ENCODE peak calls at places on chromosome 9, in six cellular contexts. One of them, this sample, is unnamed.
A peak's percentile ranks its signal among the peaks of the same experiment; 100 is the strongest.

GRCh38 chr9:81585191-81585763 is 104.1 kb downstream of the TLE1 start:
- DNase-seq in posterior cingulate gyrus: peak; percentile 30
- DNase-seq in tibial artery: no peak
- DNase-seq in BE2C: no peak
- DNase-seq in stimulated activated CD8-positive, alpha-beta memory T cell treated with anti-CD3 and anti-CD28 coated beads, Interleukin-15, amount 100 ng/mL, for 4 hours: no peak
- DNase-seq in left cardiac atrium: no peak
- DNase-seq in this sample: no peak

GRCh38 chr9:137275203-137275936 is 2.2 kb upstream of the TOR4A start:
- DNase-seq in posterior cingulate gyrus: peak; percentile 69
- DNase-seq in left cardiac atrium: no peak
- DNase-seq in BE2C: no peak
- DNase-seq in tibial artery: no peak
- DNase-seq in stimulated activated CD8-positive, alpha-beta memory T cell treated with anti-CD3 and anti-CD28 coated beads, Interleukin-15, amount 100 ng/mL, for 4 hours: no peak
- DNase-seq in this sample: no peak

GRCh38 chr9:124814178-124814535 is 37.2 kb downstream of the OLFML2A start:
- DNase-seq in posterior cingulate gyrus: peak; percentile 37
- DNase-seq in left cardiac atrium: peak; percentile 4
- DNase-seq in BE2C: no peak
- DNase-seq in stimulated activated CD8-positive, alpha-beta memory T cell treated with anti-CD3 and anti-CD28 coated beads, Interleukin-15, amount 100 ng/mL, for 4 hours: no peak
- DNase-seq in tibial artery: no peak
- DNase-seq in this sample: no peak

GRCh38 chr9:94142353-94142752 is 58.1 kb downstream of the PTPDC1 start:
- DNase-seq in posterior cingulate gyrus: no peak
- DNase-seq in stimulated activated CD8-positive, alpha-beta memory T cell treated with anti-CD3 and anti-CD28 coated beads, Interleukin-15, amount 100 ng/mL, for 4 hours: no peak
- DNase-seq in BE2C: no peak
- DNase-seq in tibial artery: no peak
- DNase-seq in left cardiac atrium: no peak
- DNase-seq in this sample: no peak

GRCh38 chr9:136495401-136495800 is 12.6 kb upstream of the SEC16A start:
- DNase-seq in posterior cingulate gyrus: no peak
- DNase-seq in stimulated activated CD8-positive, alpha-beta memory T cell treated with anti-CD3 and anti-CD28 coated beads, Interleukin-15, amount 100 ng/mL, for 4 hours: no peak
- DNase-seq in tibial artery: no peak
- DNase-seq in left cardiac atrium: no peak
- DNase-seq in BE2C: no peak
- DNase-seq in this sample: no peak

GRCh38 chr9:110850401-110851135 is 182.0 kb downstream of the MUSK start:
- DNase-seq in tibial artery: no peak
- DNase-seq in stimulated activated CD8-positive, alpha-beta memory T cell treated with anti-CD3 and anti-CD28 coated beads, Interleukin-15, amount 100 ng/mL, for 4 hours: no peak
- DNase-seq in BE2C: no peak
- DNase-seq in left cardiac atrium: no peak
- DNase-seq in posterior cingulate gyrus: no peak
- DNase-seq in this sample: no peak

GRCh38 chr9:73441890-73442818 is 290.5 kb downstream of the ANXA1 start:
- DNase-seq in posterior cingulate gyrus: no peak
- DNase-seq in stimulated activated CD8-positive, alpha-beta memory T cell treated with anti-CD3 and anti-CD28 coated beads, Interleukin-15, amount 100 ng/mL, for 4 hours: no peak
- DNase-seq in BE2C: no peak
- DNase-seq in left cardiac atrium: no peak
- DNase-seq in tibial artery: no peak
- DNase-seq in this sample: no peak

GRCh38 chr9:83669067-83669466 is 38.7 kb downstream of the UBQLN1 start:
- DNase-seq in BE2C: no peak
- DNase-seq in posterior cingulate gyrus: no peak
- DNase-seq in left cardiac atrium: no peak
- DNase-seq in tibial artery: no peak
- DNase-seq in stimulated activated CD8-positive, alpha-beta memory T cell treated with anti-CD3 and anti-CD28 coated beads, Interleukin-15, amount 100 ng/mL, for 4 hours: no peak
- DNase-seq in this sample: no peak

GRCh38 chr9:78938821-78939220 is 632.9 kb upstream of the TLE4 start:
- DNase-seq in left cardiac atrium: no peak
- DNase-seq in tibial artery: no peak
- DNase-seq in BE2C: no peak
- DNase-seq in stimulated activated CD8-positive, alpha-beta memory T cell treated with anti-CD3 and anti-CD28 coated beads, Interleukin-15, amount 100 ng/mL, for 4 hours: no peak
- DNase-seq in posterior cingulate gyrus: peak; percentile 43
- DNase-seq in this sample: no peak

GRCh38 chr9:114244570-114244969 is 78.3 kb upstream of the ORM1 start:
- DNase-seq in stimulated activated CD8-positive, alpha-beta memory T cell treated with anti-CD3 and anti-CD28 coated beads, Interleukin-15, amount 100 ng/mL, for 4 hours: no peak
- DNase-seq in left cardiac atrium: no peak
- DNase-seq in tibial artery: no peak
- DNase-seq in posterior cingulate gyrus: no peak
- DNase-seq in BE2C: no peak
- DNase-seq in this sample: no peak

GRCh38 chr9:125632321-125633115 is 74.5 kb downstream of the MAPKAP1 start:
- DNase-seq in tibial artery: no peak
- DNase-seq in posterior cingulate gyrus: no peak
- DNase-seq in BE2C: no peak
- DNase-seq in left cardiac atrium: no peak
- DNase-seq in stimulated activated CD8-positive, alpha-beta memory T cell treated with anti-CD3 and anti-CD28 coated beads, Interleukin-15, amount 100 ng/mL, for 4 hours: no peak
- DNase-seq in this sample: no peak

GRCh38 chr9:123382659-123383511 is 26.9 kb downstream of the CRB2 start:
- DNase-seq in BE2C: no peak
- DNase-seq in posterior cingulate gyrus: peak; percentile 89
- DNase-seq in tibial artery: no peak
- DNase-seq in stimulated activated CD8-positive, alpha-beta memory T cell treated with anti-CD3 and anti-CD28 coated beads, Interleukin-15, amount 100 ng/mL, for 4 hours: no peak
- DNase-seq in left cardiac atrium: no peak
- DNase-seq in this sample: no peak

GRCh38 chr9:137416563-137417151 is 6.3 kb downstream of the EXD3 start:
- DNase-seq in posterior cingulate gyrus: peak; percentile 83
- DNase-seq in BE2C: peak; percentile 8
- DNase-seq in stimulated activated CD8-positive, alpha-beta memory T cell treated with anti-CD3 and anti-CD28 coated beads, Interleukin-15, amount 100 ng/mL, for 4 hours: no peak
- DNase-seq in left cardiac atrium: no peak
- DNase-seq in tibial artery: no peak
- DNase-seq in this sample: no peak

GRCh38 chr9:121906074-121906520 is 187.0 kb downstream of the TTLL11 start:
- DNase-seq in posterior cingulate gyrus: no peak
- DNase-seq in tibial artery: no peak
- DNase-seq in left cardiac atrium: no peak
- DNase-seq in BE2C: no peak
- DNase-seq in stimulated activated CD8-positive, alpha-beta memory T cell treated with anti-CD3 and anti-CD28 coated beads, Interleukin-15, amount 100 ng/mL, for 4 hours: no peak
- DNase-seq in this sample: no peak

GRCh38 chr9:113359385-113359784 is 10.0 kb downstream of the BSPRY start:
- DNase-seq in posterior cingulate gyrus: no peak
- DNase-seq in tibial artery: no peak
- DNase-seq in stimulated activated CD8-positive, alpha-beta memory T cell treated with anti-CD3 and anti-CD28 coated beads, Interleukin-15, amount 100 ng/mL, for 4 hours: no peak
- DNase-seq in BE2C: no peak
- DNase-seq in left cardiac atrium: no peak
- DNase-seq in this sample: no peak

GRCh38 chr9:21043841-21044240 is 12.4 kb upstream of the HACD4 start:
- DNase-seq in tibial artery: no peak
- DNase-seq in left cardiac atrium: no peak
- DNase-seq in BE2C: no peak
- DNase-seq in stimulated activated CD8-positive, alpha-beta memory T cell treated with anti-CD3 and anti-CD28 coated beads, Interleukin-15, amount 100 ng/mL, for 4 hours: no peak
- DNase-seq in posterior cingulate gyrus: no peak
- DNase-seq in this sample: no peak

GRCh38 chr9:88418715-88419540 is 30.7 kb downstream of the SPIN1 start:
- DNase-seq in tibial artery: no peak
- DNase-seq in stimulated activated CD8-positive, alpha-beta memory T cell treated with anti-CD3 and anti-CD28 coated beads, Interleukin-15, amount 100 ng/mL, for 4 hours: no peak
- DNase-seq in posterior cingulate gyrus: no peak
- DNase-seq in left cardiac atrium: no peak
- DNase-seq in BE2C: no peak
- DNase-seq in this sample: no peak

GRCh38 chr9:136133191-136133958 is 14.7 kb upstream of the TMEM250 start:
- DNase-seq in BE2C: peak; percentile 79
- DNase-seq in posterior cingulate gyrus: peak; percentile 91
- DNase-seq in tibial artery: no peak
- DNase-seq in left cardiac atrium: no peak
- DNase-seq in stimulated activated CD8-positive, alpha-beta memory T cell treated with anti-CD3 and anti-CD28 coated beads, Interleukin-15, amount 100 ng/mL, for 4 hours: no peak
- DNase-seq in this sample: peak; percentile 18

GRCh38 chr9:70127540-70128416 is 84.1 kb downstream of the MAMDC2 start:
- DNase-seq in tibial artery: no peak
- DNase-seq in stimulated activated CD8-positive, alpha-beta memory T cell treated with anti-CD3 and anti-CD28 coated beads, Interleukin-15, amount 100 ng/mL, for 4 hours: no peak
- DNase-seq in BE2C: no peak
- DNase-seq in left cardiac atrium: no peak
- DNase-seq in posterior cingulate gyrus: no peak
- DNase-seq in this sample: no peak

GRCh38 chr9:14865206-14865605 is 45.0 kb downstream of the FREM1 start:
- DNase-seq in posterior cingulate gyrus: no peak
- DNase-seq in tibial artery: no peak
- DNase-seq in left cardiac atrium: no peak
- DNase-seq in stimulated activated CD8-positive, alpha-beta memory T cell treated with anti-CD3 and anti-CD28 coated beads, Interleukin-15, amount 100 ng/mL, for 4 hours: no peak
- DNase-seq in BE2C: no peak
- DNase-seq in this sample: no peak

GRCh38 chr9:70412678-70413426 is 1.6 kb downstream of the KLF9 start:
- DNase-seq in BE2C: peak; percentile 76
- DNase-seq in posterior cingulate gyrus: peak; percentile 96
- DNase-seq in stimulated activated CD8-positive, alpha-beta memory T cell treated with anti-CD3 and anti-CD28 coated beads, Interleukin-15, amount 100 ng/mL, for 4 hours: no peak
- DNase-seq in left cardiac atrium: peak; percentile 91
- DNase-seq in tibial artery: peak; percentile 92
- DNase-seq in this sample: peak; percentile 43

GRCh38 chr9:14031015-14031414 is 282.9 kb downstream of the NFIB start:
- DNase-seq in stimulated activated CD8-positive, alpha-beta memory T cell treated with anti-CD3 and anti-CD28 coated beads, Interleukin-15, amount 100 ng/mL, for 4 hours: no peak
- DNase-seq in left cardiac atrium: peak; percentile 28
- DNase-seq in BE2C: peak; percentile 38
- DNase-seq in posterior cingulate gyrus: no peak
- DNase-seq in tibial artery: peak; percentile 74
- DNase-seq in this sample: no peak

GRCh38 chr9:98161851-98162250 is 30.6 kb downstream of the CORO2A start:
- DNase-seq in left cardiac atrium: no peak
- DNase-seq in posterior cingulate gyrus: no peak
- DNase-seq in tibial artery: no peak
- DNase-seq in BE2C: no peak
- DNase-seq in stimulated activated CD8-positive, alpha-beta memory T cell treated with anti-CD3 and anti-CD28 coated beads, Interleukin-15, amount 100 ng/mL, for 4 hours: no peak
- DNase-seq in this sample: no peak

GRCh38 chr9:97366476-97366875 is 45.4 kb upstream of the TDRD7 start:
- DNase-seq in left cardiac atrium: no peak
- DNase-seq in stimulated activated CD8-positive, alpha-beta memory T cell treated with anti-CD3 and anti-CD28 coated beads, Interleukin-15, amount 100 ng/mL, for 4 hours: no peak
- DNase-seq in posterior cingulate gyrus: no peak
- DNase-seq in tibial artery: no peak
- DNase-seq in BE2C: no peak
- DNase-seq in this sample: no peak

GRCh38 chr9:93184439-93185221 is 691 bp downstream of the WNK2 start:
- DNase-seq in BE2C: no peak
- DNase-seq in stimulated activated CD8-positive, alpha-beta memory T cell treated with anti-CD3 and anti-CD28 coated beads, Interleukin-15, amount 100 ng/mL, for 4 hours: no peak
- DNase-seq in left cardiac atrium: no peak
- DNase-seq in tibial artery: no peak
- DNase-seq in posterior cingulate gyrus: peak; percentile 90
- DNase-seq in this sample: no peak

GRCh38 chr9:129131300-129132145 is 20.3 kb downstream of the PTPA start:
- DNase-seq in left cardiac atrium: peak; percentile 79
- DNase-seq in tibial artery: peak; percentile 86
- DNase-seq in stimulated activated CD8-positive, alpha-beta memory T cell treated with anti-CD3 and anti-CD28 coated beads, Interleukin-15, amount 100 ng/mL, for 4 hours: peak; percentile 71
- DNase-seq in posterior cingulate gyrus: peak; percentile 97
- DNase-seq in BE2C: peak; percentile 78
- DNase-seq in this sample: peak; percentile 85

This sample was measured in activated CD4-positive, alpha-beta T cell treated with anti-CD3 and anti-CD28 coated beads, Interleukin-2, amount 50 U/mL, for 1 hour.